ENCODE peak calls at places on chromosomes 12 and 14, in six cellular contexts. M is HepG2, D is tibial nerve, N is Peyer's patch, E is heart left ventricle, B is HCT116. H is an unnamed sample.
A peak's percentile ranks its signal among the peaks of the same experiment; 100 is the strongest.

GRCh38 chr14:99350751-99351150 is 78.8 kb upstream of the BCL11B start:
- DNase-seq in M (no peak), N (no peak), E (no peak), B (no peak), D (peak; percentile 9), H (no peak)

GRCh38 chr14:23568600-23569310 is 1.2 kb upstream of the AP1G2 start:
- DNase-seq in E (no peak), D (no peak), B (no peak), M (peak; percentile 80), N (peak; percentile 40), H (no peak)

GRCh38 chr12:124451016-124451415 is 116.4 kb downstream of the NCOR2 start:
- DNase-seq in M (no peak), D (no peak), E (no peak), B (no peak), N (no peak), H (no peak)

GRCh38 chr14:74867673-74868072 is 8.3 kb downstream of the PROX2 start:
- DNase-seq in D (no peak), E (no peak), B (no peak), M (no peak), N (peak; percentile 37), H (no peak)

GRCh38 chr14:44490966-44491365 is 16.1 kb downstream of the FSCB start:
- DNase-seq in B (no peak), M (no peak), E (no peak), N (no peak), D (no peak), H (no peak)

GRCh38 chr12:28998662-28999120 is 150.4 kb upstream of the FAR2 start:
- DNase-seq in N (no peak), B (no peak), E (no peak), M (peak; percentile 3), D (peak; percentile 48), H (no peak)

GRCh38 chr14:103128631-103129300 is 5.5 kb downstream of the TNFAIP2 start:
- DNase-seq in D (no peak), M (no peak), B (no peak), E (peak; percentile 31), N (no peak), H (no peak)

GRCh38 chr14:68552597-68552996 is 240.3 kb downstream of the ZFP36L1 start:
- DNase-seq in D (peak; percentile 18), E (no peak), B (no peak), M (no peak), N (peak; percentile 51), H (no peak)

GRCh38 chr12:70186436-70186835 is 56.8 kb upstream of the CNOT2 start:
- DNase-seq in D (no peak), M (no peak), N (no peak), B (no peak), E (no peak), H (no peak)

GRCh38 chr14:22532345-22533056 is 56.5 kb downstream of the DAD1 start:
- DNase-seq in N (no peak), D (no peak), M (no peak), B (no peak), E (no peak), H (no peak)

DNA sequence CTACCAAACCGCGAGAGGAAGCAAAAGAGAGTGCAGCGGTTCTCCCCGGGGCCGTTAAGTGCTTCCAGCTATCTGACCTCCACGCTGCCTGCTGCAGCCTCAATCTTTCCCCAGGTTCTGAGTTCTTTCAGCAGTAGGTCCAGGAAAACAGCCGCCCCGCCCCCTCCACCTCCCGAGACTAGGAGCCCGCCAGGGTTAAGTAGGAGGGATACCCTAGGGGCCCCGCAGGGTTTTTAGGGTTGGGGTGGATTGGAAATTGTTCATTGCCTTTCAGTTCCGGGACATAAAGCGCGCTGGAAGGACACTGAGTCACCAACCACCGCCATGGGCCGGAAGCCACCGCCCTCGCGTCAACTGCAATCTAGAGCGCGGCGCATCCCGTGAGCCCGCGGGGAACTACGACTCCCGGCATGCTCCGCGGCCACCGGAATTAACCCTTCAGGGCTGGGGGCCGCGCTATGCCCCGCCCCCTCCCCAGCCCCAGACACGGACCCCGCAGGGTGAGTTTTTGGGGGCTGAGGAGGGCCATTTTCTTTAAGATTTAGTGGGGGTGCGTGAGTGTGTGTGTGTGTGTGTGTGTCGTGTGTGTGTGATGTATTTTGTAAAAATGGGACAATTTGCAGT is at the start of gene MYL6B:
- DNase-seq in B (peak; percentile 81), E (peak; percentile 96), N (peak; percentile 96), D (peak; percentile 89), M (peak; percentile 83), H (peak; percentile 93)
- TF ChIP-seq POLR2A in B (no peak), E (peak; percentile 62), N (no peak), D (peak; percentile 62), M (peak; percentile 66), H (peak; percentile 72)

DNA sequence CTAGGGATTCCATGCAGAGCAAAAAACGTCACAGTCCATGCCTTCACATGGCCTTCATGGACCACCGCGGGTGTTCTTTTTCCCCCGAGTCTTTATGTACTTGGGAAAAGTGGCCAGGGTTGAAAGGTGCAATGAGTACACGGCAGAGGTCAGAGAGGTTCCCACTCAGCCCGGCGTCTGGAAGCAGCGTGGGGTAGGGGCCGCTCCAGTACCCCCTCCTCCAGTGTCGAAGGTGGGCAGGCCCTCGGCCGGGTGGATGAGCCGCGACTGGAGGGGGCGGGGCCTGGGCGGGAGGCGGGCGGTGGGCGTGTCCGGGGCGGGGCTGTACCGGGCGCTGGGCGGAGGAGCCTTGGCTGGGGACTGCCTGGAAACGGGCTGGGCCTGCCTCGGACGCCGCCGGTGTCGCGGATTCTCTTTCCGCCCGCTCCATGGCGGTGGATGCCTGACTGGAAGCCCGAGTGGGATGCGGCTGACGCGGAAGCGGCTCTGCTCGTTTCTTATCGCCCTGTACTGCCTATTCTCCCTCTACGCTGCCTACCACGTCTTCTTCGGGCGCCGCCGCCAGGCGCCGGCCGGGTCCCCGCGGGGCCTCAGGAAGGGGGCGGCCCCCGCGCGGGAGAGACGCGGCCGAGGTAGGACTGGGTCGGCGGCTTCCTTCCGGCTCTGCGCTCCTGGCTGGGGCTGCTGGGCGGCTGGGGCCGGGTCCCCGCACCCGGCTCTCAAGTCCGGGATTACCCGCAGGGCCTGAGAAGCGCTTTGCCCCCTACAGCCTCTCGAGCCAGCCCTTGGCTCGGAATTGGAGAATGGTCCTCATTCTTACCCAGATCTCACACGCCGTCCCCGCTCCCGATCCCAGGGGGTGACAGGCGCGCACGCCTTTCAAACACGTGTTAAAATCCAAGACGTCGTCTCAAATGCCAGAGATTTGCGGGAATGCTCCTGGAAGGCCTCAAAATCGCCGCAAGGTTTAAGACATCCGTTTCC is at the start of gene RXYLT1:
- DNase-seq in D (peak; percentile 76), B (peak; percentile 52), N (peak; percentile 84), E (peak; percentile 88), M (peak; percentile 48), H (peak; percentile 73)
- TF ChIP-seq POLR2A in D (peak; percentile 76), B (peak; percentile 60), N (peak; percentile 69), E (peak; percentile 88), M (peak; percentile 94), H (peak; percentile 87)

GRCh38 chr12:131102991-131103609 is 149.4 kb downstream of the ADGRD1 start:
- DNase-seq in D (no peak), E (no peak), M (no peak), B (no peak), N (no peak), H (no peak)
- TF ChIP-seq POLR2A in D (no peak), E (no peak), M (no peak), B (no peak), N (no peak), H (no peak)

GRCh38 chr12:26102954-26103353 is 21.9 kb downstream of the BHLHE41 start:
- DNase-seq in B (no peak), M (no peak), N (no peak), E (no peak), D (no peak), H (no peak)

GRCh38 chr12:26109343-26109841 is 15.4 kb downstream of the BHLHE41 start:
- DNase-seq in E (peak; percentile 43), N (no peak), D (peak; percentile 61), B (no peak), M (no peak), H (no peak)

GRCh38 chr12:26101833-26102232 is 23.0 kb downstream of the BHLHE41 start:
- DNase-seq in D (no peak), B (no peak), E (no peak), N (no peak), M (no peak), H (no peak)

GRCh38 chr12:26108915-26109314 is 15.9 kb downstream of the BHLHE41 start:
- DNase-seq in M (no peak), D (no peak), B (no peak), E (no peak), N (no peak), H (no peak)

DNA sequence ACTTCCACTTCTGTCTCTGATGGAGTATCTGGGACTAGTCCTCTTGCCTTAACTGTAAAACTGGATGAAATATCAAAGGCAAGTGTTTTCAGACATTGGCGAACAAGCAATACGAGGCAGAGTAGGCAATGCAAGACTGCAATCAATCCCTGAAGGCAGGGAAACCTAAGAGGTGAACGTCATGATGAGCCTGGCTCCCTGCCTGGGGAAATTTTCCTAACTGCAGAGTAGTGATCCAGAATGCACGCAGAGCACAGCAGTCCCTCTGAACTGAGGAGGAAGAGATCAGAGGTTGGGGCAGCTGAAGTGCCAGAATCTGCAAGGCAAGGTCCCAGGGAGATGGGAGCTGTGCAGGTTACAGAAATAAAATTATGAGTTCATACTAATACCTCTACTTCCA is 18.5 kb downstream of the BHLHE41 start:
- DNase-seq in B (no peak), M (no peak), D (no peak), E (no peak), N (no peak), H (no peak)
- TF ChIP-seq POLR2A in B (no peak), M (no peak), D (no peak), E (no peak), N (no peak), H (no peak)

H was measured in GM12892.